ENCODE peak calls at places on chromosomes 2 and 18, in six cellular contexts. A is bronchial epithelial cell, Q is MM.1S, Z is lower lobe of right lung, E is BE2C, K is colonic mucosa. J is an unnamed sample.

GRCh38 chr2:135709992-135710391 is 31.7 kb upstream of the UBXN4 start:
- DNase-seq in Q (peak; percentile 40), K (peak; percentile 56), A (peak; percentile 25), Z (peak; percentile 54), E (peak; percentile 41), J (no peak)

GRCh38 chr2:161484061-161484460 is 68.0 kb downstream of the TBR1 start:
- DNase-seq in A (no peak), E (no peak), Q (no peak), Z (no peak), K (no peak), J (no peak)

GRCh38 chr2:158599609-158600008 is 142.9 kb downstream of the PKP4 start:
- DNase-seq in A (peak; percentile 2), E (no peak), Z (no peak), Q (no peak), K (no peak), J (no peak)

GRCh38 chr2:175097297-175097696 is 70.7 kb downstream of the ATF2 start:
- DNase-seq in E (no peak), K (no peak), A (no peak), Q (no peak), Z (no peak), J (peak; percentile 29)

GRCh38 chr2:215528555-215528954 is 92.7 kb upstream of the FN1 start:
- DNase-seq in Z (no peak), K (no peak), Q (no peak), A (peak; percentile 99), E (no peak), J (peak; percentile 74)

GRCh38 chr2:42756956-42757513 is 6.9 kb downstream of the OXER1 start:
- DNase-seq in A (no peak), Q (no peak), E (no peak), K (no peak), Z (no peak), J (no peak)

GRCh38 chr2:221612171-221612570 is 40.1 kb upstream of the EPHA4 start:
- DNase-seq in E (no peak), A (no peak), Z (no peak), K (no peak), Q (no peak), J (no peak)

GRCh38 chr2:236638707-236639106 is 69.1 kb downstream of the ACKR3 start:
- DNase-seq in E (no peak), K (no peak), A (no peak), Q (peak; percentile 21), Z (no peak), J (no peak)

GRCh38 chr18:30920757-30921156 is 121.8 kb downstream of the DSC3 start:
- DNase-seq in E (no peak), K (no peak), A (no peak), Z (no peak), Q (no peak), J (peak; percentile 10)

GRCh38 chr18:51433881-51434280 is 236.4 kb upstream of the MEX3C start:
- DNase-seq in K (no peak), E (no peak), A (no peak), Q (no peak), Z (no peak), J (no peak)

GRCh38 chr2:43300781-43301586 is 74.6 kb upstream of the ZFP36L2 start:
- DNase-seq in E (no peak), Z (no peak), A (peak; percentile 75), Q (peak; percentile 75), K (no peak), J (no peak)

GRCh38 chr2:198483046-198483445 is 678.7 kb downstream of the PLCL1 start:
- DNase-seq in E (no peak), Z (no peak), Q (no peak), K (no peak), A (no peak), J (no peak)

GRCh38 chr2:129821445-129821844 is 158.0 kb upstream of the RAB6C start:
- DNase-seq in Q (no peak), Z (no peak), E (no peak), K (no peak), A (no peak), J (no peak)

GRCh38 chr2:134140251-134140661 is 113.6 kb upstream of the MGAT5 start:
- DNase-seq in Q (no peak), Z (no peak), A (peak; percentile 72), E (no peak), K (peak; percentile 74), J (no peak)

GRCh38 chr2:99512081-99512480 is 22.3 kb upstream of the REV1 start:
- DNase-seq in Z (no peak), E (no peak), Q (no peak), A (no peak), K (no peak), J (no peak)

DNA sequence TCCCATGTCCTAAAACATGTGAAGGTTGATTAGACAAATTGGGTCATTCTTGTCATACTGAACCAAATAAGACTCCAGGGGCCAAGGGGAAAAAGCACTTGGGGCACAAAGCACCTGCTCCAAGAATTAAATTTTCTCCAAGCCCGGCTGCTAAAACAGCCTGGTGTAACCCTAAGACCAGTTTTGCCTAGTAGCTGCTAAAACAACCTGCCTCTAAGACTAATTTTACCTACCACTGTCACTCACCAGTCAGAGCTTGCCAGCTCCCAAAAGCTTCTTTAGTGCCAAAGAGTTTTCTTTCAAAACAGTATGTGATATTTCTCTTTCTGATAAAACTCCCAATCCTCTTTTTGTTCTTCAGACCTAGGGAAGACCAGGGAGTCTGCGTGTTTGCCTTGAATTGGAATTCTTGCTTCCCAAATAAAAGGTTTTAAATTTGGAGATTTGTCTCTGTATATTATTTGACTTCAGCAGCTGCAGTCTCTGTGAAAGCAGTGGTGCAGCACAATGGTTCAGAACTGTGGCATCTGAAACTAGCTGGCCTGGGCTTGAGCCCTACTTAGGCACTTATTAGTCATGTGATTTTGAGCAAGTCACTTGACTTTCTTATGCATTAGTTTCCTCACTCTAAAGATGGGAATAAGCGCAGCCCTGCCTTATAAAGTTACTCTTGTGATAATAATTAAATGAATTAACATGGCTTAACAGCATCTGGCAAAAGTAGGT is 16.2 kb upstream of the APOB start:
- DNase-seq in E (no peak), Q (peak; percentile 27), Z (no peak), K (no peak), A (no peak), J (no peak)
- TF ChIP-seq CTCF in E (no peak), Q (no peak), Z (no peak), K (no peak), A (no peak), J (no peak)

DNA sequence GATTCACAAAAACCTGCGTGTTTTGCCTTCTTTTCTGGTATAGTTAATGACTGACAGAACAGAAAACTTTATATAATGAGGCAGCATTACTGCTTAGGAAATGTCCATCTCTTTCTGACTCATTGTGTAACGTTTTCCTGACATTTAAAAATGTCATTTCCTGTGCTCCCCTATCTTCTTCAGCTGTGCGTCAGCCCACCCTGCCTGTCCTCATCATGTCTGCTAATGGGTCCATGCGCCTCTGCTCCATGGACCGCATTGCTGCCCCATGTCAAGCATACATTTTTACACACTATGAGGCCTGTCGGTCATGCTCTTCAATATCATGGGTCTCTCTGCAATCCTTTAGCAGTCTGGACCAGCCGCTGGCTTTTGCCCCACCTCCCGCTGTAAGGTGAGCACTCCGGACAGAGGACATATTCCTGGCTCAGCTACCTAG is 234.3 kb downstream of the CDCA7 start:
- DNase-seq in K (no peak), Q (no peak), Z (no peak), A (peak; percentile 61), E (no peak), J (peak; percentile 43)
- H3K27me3 ChIP-seq in K (no peaks in the 10 kb centered on the region), Q (no peaks in the 10 kb centered on the region), Z (no peaks in the 10 kb centered on the region), A (no peaks in the 10 kb centered on the region), E (peaks cover 3% of the 10 kb centered on the region), J (no peaks in the 10 kb centered on the region)

DNA sequence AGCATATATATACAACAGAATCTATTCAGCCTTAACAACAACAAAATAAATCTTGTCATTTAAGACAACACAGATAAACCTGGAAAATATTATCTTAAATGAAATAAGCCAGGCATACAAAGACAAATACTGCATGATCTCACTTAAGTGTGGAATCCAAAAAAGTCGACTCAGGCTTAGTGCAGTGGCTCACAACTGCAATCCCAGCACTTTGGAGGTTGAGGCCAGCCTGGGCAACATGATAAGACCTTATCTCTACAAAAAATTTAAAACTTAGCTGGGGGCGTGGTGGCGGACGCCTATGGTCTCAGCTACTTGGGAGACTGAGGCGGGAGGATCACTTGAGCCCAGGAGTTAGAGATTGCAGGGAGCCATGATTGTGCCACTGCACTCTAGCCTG is 75.2 kb upstream of the RNU4ATAC start:
- DNase-seq in E (no peak), Z (no peak), K (no peak), A (no peak), Q (no peak), J (no peak)
- H3K36me3 ChIP-seq in E (no peaks in the 10 kb centered on the region), Z (peaks cover 91% of the 10 kb centered on the region), K (peaks cover 13% of the 10 kb centered on the region), A (peaks cover 14% of the 10 kb centered on the region), Q (peaks cover 4% of the 10 kb centered on the region), J (peaks cover 1% of the 10 kb centered on the region)

GRCh38 chr2:49616800-49617199 is 462.5 kb upstream of the FSHR start:
- DNase-seq in Q (peak; percentile 60), Z (no peak), A (peak; percentile 39), E (no peak), K (no peak), J (no peak)

GRCh38 chr2:49621014-49621413 is 466.7 kb upstream of the FSHR start:
- DNase-seq in E (no peak), Q (no peak), A (no peak), K (no peak), Z (no peak), J (no peak)

GRCh38 chr2:49619804-49620203 is 465.5 kb upstream of the FSHR start:
- DNase-seq in A (peak; percentile 15), E (no peak), Z (no peak), Q (no peak), K (no peak), J (no peak)
- TF ChIP-seq CTCF in A (peak; percentile 10), E (peak; percentile 47), Z (no peak), Q (peak; percentile 17), K (no peak), J (peak; percentile 20)

GRCh38 chr2:112921982-112922381 is 11.0 kb downstream of the IL37 start:
- DNase-seq in Z (no peak), Q (no peak), E (no peak), K (peak; percentile 65), A (no peak), J (no peak)

GRCh38 chr2:112924348-112924747 is 13.4 kb downstream of the IL37 start:
- DNase-seq in Q (no peak), A (no peak), E (no peak), K (no peak), Z (no peak), J (no peak)

GRCh38 chr2:112923237-112923966 is 12.4 kb downstream of the IL37 start:
- DNase-seq in Z (no peak), A (peak; percentile 8), Q (no peak), K (no peak), E (no peak), J (no peak)

GRCh38 chr2:112924855-112925254 is 13.9 kb downstream of the IL37 start:
- DNase-seq in Q (no peak), Z (no peak), K (peak; percentile 76), A (no peak), E (no peak), J (no peak)

GRCh38 chr2:112923967-112924338 is 13.0 kb downstream of the IL37 start:
- DNase-seq in A (no peak), E (no peak), Q (no peak), Z (no peak), K (no peak), J (no peak)
- H3K27me3 ChIP-seq in A (no peaks in the 10 kb centered on the region), E (no peaks in the 10 kb centered on the region), Q (no peaks in the 10 kb centered on the region), Z (no peaks in the 10 kb centered on the region), K (no peaks in the 10 kb centered on the region), J (peaks cover 3% of the 10 kb centered on the region)

DNA sequence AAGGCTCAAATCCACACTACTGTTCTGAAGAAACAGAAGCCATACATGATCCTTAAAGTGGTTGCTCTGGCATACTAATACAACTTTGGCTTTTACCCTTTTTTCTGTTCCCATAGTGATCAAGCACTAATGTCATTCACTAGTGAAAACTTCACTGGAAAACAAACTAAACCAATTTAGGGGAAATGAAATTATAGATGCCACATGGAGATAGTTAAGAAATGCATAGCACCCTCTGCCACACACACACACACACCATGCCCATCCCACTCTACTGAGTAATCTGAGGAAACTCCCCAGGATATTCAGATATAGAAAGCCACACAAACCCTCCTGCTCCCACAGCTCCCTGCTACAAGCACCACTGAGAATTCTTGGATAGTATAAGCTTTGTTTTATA is 39.1 kb downstream of the SLC3A1 start:
- DNase-seq in E (no peak), K (no peak), Z (no peak), A (no peak), Q (no peak), J (no peak)
- H3K36me3 ChIP-seq in E (peaks cover 17% of the 10 kb centered on the region), K (no peaks in the 10 kb centered on the region), Z (peaks cover 52% of the 10 kb centered on the region), A (peaks cover 5% of the 10 kb centered on the region), Q (no peaks in the 10 kb centered on the region), J (no peaks in the 10 kb centered on the region)